ENCODE peak calls at places on chromosomes 4 and X, in four cellular contexts. J is K562, U is HepG2, V is GM12878. E is an unnamed sample.

GRCh38 chr4:11098461-11098860 is 330.2 kb downstream of the HS3ST1 start:
- DNase-seq in U (no peak), J (no peak), V (peak), E (no peak)

GRCh38 chr4:17437396-17437795 is 74.5 kb downstream of the QDPR start:
- DNase-seq in J (no peak), V (no peak), U (no peak), E (no peak)

GRCh38 chr4:138634915-138635314 is 380.7 kb upstream of the NOCT start:
- DNase-seq in V (no peak), U (no peak), J (no peak), E (no peak)

GRCh38 chr4:112290341-112290740 is 4.6 kb upstream of the TIFA start:
- DNase-seq in V (no peak), J (no peak), U (no peak), E (no peak)

GRCh38 chrX:101999644-102000539 is 68.1 kb upstream of the ZMAT1 start:
- DNase-seq in U (no peak), J (no peak), V (no peak), E (peak)

GRCh38 chr4:51906167-51906647 is 63.3 kb downstream of the DCUN1D4 start:
- DNase-seq in V (peak), U (no peak), J (no peak), E (no peak)

GRCh38 chr4:165864228-165864627 is 8.8 kb upstream of the TLL1 start:
- DNase-seq in U (peak), J (no peak), V (no peak), E (no peak)

GRCh38 chr4:95798727-95799126 is 41.2 kb upstream of the PDHA2 start:
- DNase-seq in U (no peak), V (no peak), J (no peak), E (no peak)

GRCh38 chrX:21398424-21398823 is 24.2 kb downstream of the CNKSR2 start:
- DNase-seq in J (no peak), U (no peak), V (no peak), E (no peak)

GRCh38 chr4:86048426-86048825 is 311.4 kb downstream of the MAPK10 start:
- DNase-seq in U (no peak), J (no peak), V (no peak), E (no peak)

GRCh38 chrX:22389544-22390243 is 117.0 kb downstream of the CBLL2 start:
- DNase-seq in V (no peak), J (no peak), U (no peak), E (no peak)

GRCh38 chr4:123939621-123940020 is 543.0 kb downstream of the SPRY1 start:
- DNase-seq in V (no peak), U (no peak), J (no peak), E (no peak)

GRCh38 chr4:173200103-173200502 is 31.5 kb downstream of the GALNT7 start:
- DNase-seq in J (no peak), U (no peak), V (no peak), E (no peak)

GRCh38 chr4:142315999-142316398 is 530.1 kb downstream of the INPP4B start:
- DNase-seq in V (no peak), J (no peak), U (no peak), E (no peak)

GRCh38 chr4:30537462-30537861 is 182.7 kb upstream of the PCDH7 start:
- DNase-seq in J (no peak), U (no peak), V (no peak), E (no peak)

GRCh38 chr4:149521611-149522010 is 294.0 kb downstream of the IQCM start:
- DNase-seq in J (no peak), V (no peak), U (no peak), E (no peak)

GRCh38 chr4:187065396-187065795 is 341.7 kb upstream of the FAT1 start:
- DNase-seq in J (no peak), U (no peak), V (no peak), E (no peak)

GRCh38 chrX:1385824-1386223 is 6.1 kb downstream of the SLC25A6 start:
- DNase-seq in J (peak), U (no peak), V (no peak), E (peak)

GRCh38 chrX:1384738-1385250 is 7.1 kb downstream of the SLC25A6 start:
- DNase-seq in V (no peak), U (no peak), J (peak), E (peak)

GRCh38 chrX:1385251-1385794 is 6.6 kb downstream of the SLC25A6 start:
- DNase-seq in J (peak), U (no peak), V (no peak), E (peak)

GRCh38 chrX:1387141-1387776 is 4.7 kb downstream of the SLC25A6 start:
- DNase-seq in U (no peak), V (no peak), J (peak), E (peak)

GRCh38 chrX:1386338-1387127 is 5.4 kb downstream of the SLC25A6 start:
- DNase-seq in J (peak), U (no peak), V (no peak), E (peak)
- TF ChIP-seq ETV6 in J (no peak), U (no peak), V (no peak), E (no peak)

DNA sequence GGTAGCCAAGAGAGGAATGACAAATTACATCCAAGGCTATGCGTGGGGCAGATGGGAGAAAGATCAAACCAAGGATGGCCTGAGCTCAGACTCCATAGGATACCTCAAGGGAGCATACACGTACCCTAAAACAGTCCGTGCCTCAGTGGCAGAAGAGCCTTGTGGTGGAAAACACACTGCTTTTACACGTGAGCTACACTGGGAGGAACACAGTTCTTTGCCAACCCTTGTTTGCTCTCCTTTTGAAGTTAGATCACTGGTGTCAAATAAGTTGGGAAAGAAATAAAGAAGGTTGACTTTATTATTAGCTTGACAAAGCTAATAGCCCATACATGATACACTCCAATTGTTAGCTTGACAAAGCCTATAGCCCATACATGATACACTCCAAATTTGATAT is 141.9 kb downstream of the MGST2 start:
- DNase-seq in U (no peak), V (no peak), J (no peak), E (no peak)
- TF ChIP-seq ETV6 in U (no peak), V (no peak), J (no peak), E (no peak)

GRCh38 chr4:77621254-77621653 is 15.6 kb downstream of the CXCL13 start:
- DNase-seq in U (no peak), V (no peak), J (no peak), E (no peak)

GRCh38 chr4:77615153-77615552 is 9.5 kb downstream of the CXCL13 start:
- DNase-seq in U (no peak), V (no peak), J (no peak), E (no peak)

GRCh38 chr4:77619408-77619807 is 13.8 kb downstream of the CXCL13 start:
- DNase-seq in J (no peak), U (no peak), V (no peak), E (no peak)

GRCh38 chr4:77617203-77617602 is 11.6 kb downstream of the CXCL13 start:
- DNase-seq in V (no peak), J (no peak), U (no peak), E (no peak)

DNA sequence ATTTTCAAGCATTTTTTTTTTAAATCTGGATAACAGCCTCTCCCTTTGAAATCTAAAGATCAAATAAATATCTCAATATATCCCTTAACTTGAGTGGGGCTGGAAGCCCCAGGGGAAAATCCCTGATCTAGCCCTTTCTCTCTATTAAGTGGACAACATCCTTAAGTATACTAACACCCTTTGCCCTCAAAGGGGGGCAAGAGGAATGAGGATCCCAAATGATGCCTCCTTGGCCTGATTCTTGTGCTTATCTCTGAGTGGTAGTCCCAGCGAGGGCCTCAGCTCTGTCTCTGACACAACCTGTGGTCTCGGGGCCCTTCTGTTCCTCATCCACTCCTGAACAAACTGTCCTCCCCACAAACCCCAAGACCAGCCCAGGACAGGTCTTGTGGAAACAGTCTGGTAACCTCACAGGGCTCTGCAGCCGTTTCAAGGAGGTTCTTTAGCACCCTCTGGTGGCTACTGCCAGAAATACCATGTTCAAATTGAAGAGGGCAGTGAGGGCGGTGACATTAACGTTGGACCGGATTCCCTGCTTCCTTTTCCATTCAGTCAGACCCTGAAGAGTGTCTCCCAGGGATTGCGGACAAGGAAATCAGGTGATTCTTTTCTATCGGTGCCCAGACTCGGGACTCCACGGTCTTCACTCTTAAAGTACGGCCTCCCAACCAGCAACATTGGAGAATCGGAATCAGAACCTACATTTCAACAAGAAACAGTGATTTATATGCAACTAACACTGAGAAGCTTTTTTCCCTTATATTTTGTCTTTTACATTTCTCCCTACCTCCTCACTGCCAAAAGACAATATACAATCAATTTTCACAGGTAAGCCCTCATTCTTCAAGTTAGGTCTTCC is 13.0 kb downstream of the CXCL13 start:
- DNase-seq in U (peak), V (no peak), J (peak), E (peak)
- TF ChIP-seq ETV6 in U (no peak), V (no peak), J (no peak), E (no peak)

GRCh38 chrX:41300758-41301437 is 33.1 kb upstream of the DDX3X start:
- DNase-seq in U (no peak), V (no peak), J (no peak), E (no peak)
- TF ChIP-seq ETV6 in U (no peak), V (no peak), J (no peak), E (no peak)

GRCh38 chr4:8422327-8422726 is 18.2 kb downstream of the ACOX3 start:
- DNase-seq in V (no peak), J (no peak), U (no peak), E (no peak)
- TF ChIP-seq ETV6 in V (no peak), J (no peak), U (no peak), E (no peak)

GRCh38 chr4:146049802-146050201 is 111.2 kb upstream of the ZNF827 start:
- DNase-seq in V (peak), U (no peak), J (peak), E (no peak)
- TF ChIP-seq ETV6 in V (peak), U (no peak), J (no peak), E (no peak)

GRCh38 chrX:16828126-16828908 is 41.8 kb downstream of the RBBP7 start:
- DNase-seq in U (no peak), J (no peak), V (no peak), E (no peak)
- TF ChIP-seq ETV6 in U (no peak), J (no peak), V (no peak), E (no peak)

GRCh38 chr4:140995058-140995457 is 138.2 kb downstream of the RNF150 start:
- DNase-seq in V (no peak), J (no peak), U (no peak), E (no peak)
- TF ChIP-seq ETV6 in V (no peak), J (no peak), U (no peak), E (no peak)

GRCh38 chr4:73964862-73965611 is 16.8 kb downstream of the PF4 start:
- DNase-seq in U (peak), J (no peak), V (no peak), E (peak)
- TF ChIP-seq ETV6 in U (no peak), J (no peak), V (no peak), E (peak)

DNA sequence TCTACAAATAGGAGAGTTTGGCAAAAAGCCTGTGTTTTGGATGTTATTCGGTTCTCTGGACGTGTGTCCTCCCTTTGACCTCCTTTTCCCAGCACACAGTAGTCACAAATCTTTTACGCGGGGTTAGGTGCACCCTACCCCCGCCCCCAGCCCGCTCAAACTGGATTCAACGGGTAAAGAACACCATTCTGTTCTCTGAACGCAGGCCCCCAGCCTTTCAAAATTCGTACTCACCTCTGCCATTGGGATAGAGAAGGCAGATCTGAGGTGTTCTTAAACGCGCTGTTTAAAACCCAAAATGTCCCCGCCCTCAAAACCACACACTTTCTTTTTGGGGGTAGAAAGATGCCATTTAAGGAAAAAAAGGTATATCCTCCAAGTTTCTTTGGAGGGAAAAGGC is 2.7 kb downstream of the LEF1 start:
- DNase-seq in J (no peak), U (no peak), V (no peak), E (no peak)
- TF ChIP-seq ETV6 in J (no peak), U (no peak), V (no peak), E (no peak)